ENCODE peak calls at places on chromosomes 16 and 17, in four cellular contexts. D is neural crest cell, L is MCF 10A, Z is fibroblast of the aortic adventitia. P is an unnamed sample.

GRCh38 chr17:2050246-2050866 is 4.5 kb upstream of the HIC1 start:
- DNase-seq in D (peak; percentile 53), L (peak; percentile 60), Z (no peak), P (peak; percentile 75)

GRCh38 chr17:12959441-12959840 is 58.4 kb downstream of the ELAC2 start:
- DNase-seq in D (no peak), L (peak; percentile 50), Z (peak; percentile 14), P (no peak)

GRCh38 chr17:4725646-4726300 is 5.5 kb upstream of the MED11 start:
- DNase-seq in D (no peak), L (no peak), Z (no peak), P (no peak)

GRCh38 chr16:54879681-54880080 is 51.0 kb upstream of the IRX5 start:
- DNase-seq in D (no peak), L (no peak), Z (no peak), P (no peak)

GRCh38 chr17:6420173-6420641 is 14.7 kb downstream of the AIPL1 start:
- DNase-seq in D (peak; percentile 37), L (peak; percentile 16), Z (no peak), P (no peak)

GRCh38 chr16:4599037-4599436 is 15.7 kb downstream of the UBALD1 start:
- DNase-seq in D (no peak), L (no peak), Z (no peak), P (no peak)

GRCh38 chr17:41689497-41690299 is 1.0 kb downstream of the EIF1 start:
- DNase-seq in D (peak; percentile 71), L (peak; percentile 55), Z (peak; percentile 88), P (no peak)

GRCh38 chr16:2005646-2006045 is 4.0 kb downstream of the ZNF598 start:
- DNase-seq in D (no peak), L (no peak), Z (no peak), P (no peak)

GRCh38 chr17:48134912-48135480 is 27.4 kb downstream of the SNX11 start:
- DNase-seq in D (no peak), L (no peak), Z (no peak), P (no peak)

GRCh38 chr17:69142473-69142802 is 743 bp upstream of the ABCA6 start:
- DNase-seq in D (no peak), L (peak; percentile 70), Z (peak; percentile 93), P (no peak)

GRCh38 chr17:51759260-51759659 is 399.3 kb downstream of the CA10 start:
- DNase-seq in D (no peak), L (no peak), Z (no peak), P (no peak)

GRCh38 chr17:58587713-58588117 is 73.3 kb upstream of the MTMR4 start:
- DNase-seq in D (peak; percentile 44), L (peak; percentile 65), Z (peak; percentile 49), P (no peak)

GRCh38 chr17:50210249-50211225 is 9.1 kb upstream of the COL1A1 start:
- DNase-seq in D (peak; percentile 50), L (peak; percentile 66), Z (peak; percentile 98), P (no peak)

GRCh38 chr17:65698381-65699061 is 137.1 kb upstream of the AXIN2 start:
- DNase-seq in D (peak; percentile 10), L (no peak), Z (peak; percentile 92), P (no peak)

GRCh38 chr16:55433030-55433429 is 46.0 kb upstream of the MMP2 start:
- DNase-seq in D (no peak), L (no peak), Z (no peak), P (no peak)

GRCh38 chr17:46851029-46851741 is at the start of gene WNT9B:
- DNase-seq in D (no peak), L (no peak), Z (no peak), P (no peak)

GRCh38 chr17:8791910-8792270 is 7.3 kb downstream of the MFSD6L start:
- DNase-seq in D (no peak), L (peak; percentile 50), Z (peak; percentile 67), P (no peak)

GRCh38 chr16:69567031-69567680 is 1.4 kb downstream of the NFAT5 start:
- DNase-seq in D (no peak), L (peak; percentile 65), Z (peak; percentile 59), P (no peak)

GRCh38 chr17:42429726-42430464 is 6.8 kb upstream of the CAVIN1 start:
- DNase-seq in D (no peak), L (no peak), Z (no peak), P (no peak)

GRCh38 chr16:57017251-57017650 is 27.9 kb downstream of the NLRC5 start:
- DNase-seq in D (no peak), L (no peak), Z (no peak), P (no peak)

GRCh38 chr16:83045790-83046189 is 419.0 kb downstream of the CDH13 start:
- DNase-seq in D (no peak), L (no peak), Z (no peak), P (no peak)

GRCh38 chr17:45168991-45169752 is 7.5 kb downstream of the HEXIM2 start:
- DNase-seq in D (no peak), L (no peak), Z (no peak), P (no peak)

GRCh38 chr16:84072014-84072413 is 29.4 kb upstream of the SLC38A8 start:
- DNase-seq in D (no peak), L (no peak), Z (peak; percentile 19), P (no peak)

GRCh38 chr17:75776399-75777242 is 8.0 kb upstream of the UNK start:
- DNase-seq in D (no peak), L (no peak), Z (peak; percentile 40), P (no peak)

GRCh38 chr16:49639739-49640388 is 216.0 kb downstream of the ZNF423 start:
- DNase-seq in D (peak; percentile 61), L (no peak), Z (peak; percentile 72), P (no peak)

GRCh38 chr17:11389583-11389982 is 148.6 kb downstream of the SHISA6 start:
- DNase-seq in D (no peak), L (no peak), Z (no peak), P (no peak)

GRCh38 chr17:11388061-11388460 is 147.0 kb downstream of the SHISA6 start:
- DNase-seq in D (no peak), L (no peak), Z (no peak), P (no peak)

DNA sequence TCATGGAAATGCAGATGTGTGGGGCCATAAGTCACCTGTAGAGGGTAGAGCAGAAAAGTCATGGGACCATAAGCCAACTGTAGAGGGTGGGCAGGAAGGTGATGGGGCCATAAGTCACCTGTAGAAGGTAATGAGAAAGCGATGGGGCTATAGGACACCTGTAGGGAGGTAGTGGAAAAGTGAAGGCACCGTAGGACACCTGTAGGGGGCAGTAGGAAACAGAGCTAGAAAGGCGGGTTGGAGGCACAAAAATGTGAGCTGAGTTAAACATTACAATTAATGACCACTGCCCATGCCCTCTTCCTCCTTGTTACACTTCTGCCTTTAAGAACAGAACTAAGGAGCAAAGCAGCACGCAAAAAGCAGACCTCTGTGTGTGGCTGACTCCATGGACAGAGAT is 150.1 kb downstream of the SHISA6 start:
- DNase-seq in D (no peak), L (no peak), Z (no peak), P (no peak)
- TF ChIP-seq CTCF in D (peak; percentile 22), L (peak; percentile 33), Z (no peak), P (no peak)

DNA sequence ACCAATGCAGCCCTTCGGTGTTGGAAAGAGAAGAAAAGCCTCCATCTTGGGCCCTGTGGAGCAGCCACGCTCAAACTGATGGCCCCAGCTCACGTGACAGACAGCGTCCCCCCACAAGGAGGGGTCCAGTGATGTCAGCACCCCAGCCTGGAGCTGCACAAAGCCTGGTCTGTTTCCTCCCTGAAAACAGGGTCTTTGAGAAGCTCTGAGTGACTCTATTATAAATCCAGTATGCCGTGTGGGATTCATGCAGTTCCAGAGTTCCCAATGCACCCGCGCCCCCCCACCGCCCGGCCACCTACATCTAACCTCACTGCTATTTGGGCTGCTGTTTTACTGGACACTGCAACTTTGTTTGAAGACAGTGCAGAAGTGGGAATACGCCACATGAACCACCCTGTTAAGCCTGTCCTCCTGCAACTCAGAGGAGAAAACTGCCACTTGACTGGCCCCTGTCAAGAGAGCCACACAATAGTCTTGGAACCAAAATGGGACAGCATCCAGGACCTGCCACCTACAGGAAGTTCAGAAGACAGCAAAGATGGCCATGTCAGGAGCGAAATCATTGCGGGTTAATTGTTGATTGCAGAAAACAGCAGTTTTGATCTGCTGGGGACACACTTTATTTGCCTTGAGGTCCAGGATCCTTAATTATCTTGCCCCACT is 33.1 kb downstream of the PMP22 start:
- DNase-seq in D (no peak), L (no peak), Z (no peak), P (no peak)
- TF ChIP-seq CTCF in D (no peak), L (no peak), Z (no peak), P (no peak)

GRCh38 chr17:64661981-64662773 is at the start of gene SMURF2:
- DNase-seq in D (peak; percentile 69), L (peak; percentile 74), Z (no peak), P (peak; percentile 66)
- TF ChIP-seq CTCF in D (peak; percentile 16), L (no peak), Z (no peak), P (no peak)

DNA sequence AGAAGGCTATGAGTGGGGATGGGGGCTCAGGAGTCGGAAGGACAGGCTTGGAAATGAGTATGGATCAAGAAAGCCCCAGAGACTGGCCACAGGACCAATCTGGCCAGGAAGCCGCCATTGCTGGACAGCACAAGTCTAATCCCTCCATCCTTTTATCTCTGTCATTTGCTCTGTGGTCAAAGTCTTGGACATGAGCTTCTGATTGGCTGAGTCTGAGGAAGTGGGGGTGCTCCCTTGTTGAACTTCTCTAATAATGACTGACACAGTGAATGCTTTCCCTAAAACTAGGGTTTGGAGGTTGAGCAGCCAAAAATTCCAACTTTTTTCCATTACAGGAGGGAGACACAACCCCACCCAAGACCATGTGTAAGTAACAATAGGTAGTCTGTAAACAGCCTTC is 97.4 kb downstream of the MARF1 start:
- DNase-seq in D (no peak), L (no peak), Z (no peak), P (no peak)
- TF ChIP-seq CTCF in D (no peak), L (no peak), Z (no peak), P (no peak)

GRCh38 chr16:51310159-51310558 is 159.1 kb upstream of the SALL1 start:
- DNase-seq in D (no peak), L (no peak), Z (no peak), P (no peak)
- TF ChIP-seq CTCF in D (no peak), L (no peak), Z (no peak), P (no peak)

P was measured in D721Med.